ENCODE peak calls at places on chromosome 11, in seven cellular contexts. One of them, this sample, is unnamed. For H3K4me1, the result is how much of the 10 kb centered on the place peaks cover.

GRCh38 chr11:131511794-131512193 is 141.4 kb downstream of the NTM start:
- DNase-seq in heart right ventricle: no peak
- DNase-seq in thoracic aorta: no peak
- DNase-seq in GM23338: peak
- DNase-seq in psoas muscle: no peak
- DNase-seq in PC-9: peak
- DNase-seq in endothelial cell of umbilical vein: no peak
- DNase-seq in this sample: peak

GRCh38 chr11:121591405-121592033 is 138.8 kb upstream of the SORL1-AS1 start:
- DNase-seq in thoracic aorta: peak
- DNase-seq in endothelial cell of umbilical vein: peak
- DNase-seq in GM23338: peak
- DNase-seq in PC-9: peak
- DNase-seq in heart right ventricle: peak
- DNase-seq in psoas muscle: no peak
- DNase-seq in this sample: peak

GRCh38 chr11:120337896-120338840 is 2.0 kb downstream of the ARHGEF12 start:
- DNase-seq in PC-9: no peak
- DNase-seq in endothelial cell of umbilical vein: peak
- DNase-seq in psoas muscle: no peak
- DNase-seq in GM23338: no peak
- DNase-seq in heart right ventricle: no peak
- DNase-seq in thoracic aorta: no peak
- DNase-seq in this sample: peak

GRCh38 chr11:93668171-93668570 is 6.7 kb downstream of the CEP295 start:
- DNase-seq in PC-9: no peak
- DNase-seq in heart right ventricle: no peak
- DNase-seq in endothelial cell of umbilical vein: no peak
- DNase-seq in GM23338: no peak
- DNase-seq in psoas muscle: no peak
- DNase-seq in thoracic aorta: no peak
- DNase-seq in this sample: no peak

GRCh38 chr11:21142007-21142406 is 472.6 kb downstream of the NELL1 start:
- DNase-seq in heart right ventricle: no peak
- DNase-seq in GM23338: peak
- DNase-seq in endothelial cell of umbilical vein: no peak
- DNase-seq in psoas muscle: no peak
- DNase-seq in thoracic aorta: no peak
- DNase-seq in PC-9: no peak
- DNase-seq in this sample: peak

GRCh38 chr11:23311986-23312940 is 452.0 kb upstream of the CCDC179 start:
- DNase-seq in PC-9: no peak
- DNase-seq in endothelial cell of umbilical vein: peak
- DNase-seq in GM23338: peak
- DNase-seq in psoas muscle: no peak
- DNase-seq in heart right ventricle: no peak
- DNase-seq in thoracic aorta: no peak
- DNase-seq in this sample: no peak

GRCh38 chr11:11137339-11137738 is 215.7 kb downstream of the CSNK2A3 start:
- DNase-seq in heart right ventricle: no peak
- DNase-seq in endothelial cell of umbilical vein: no peak
- DNase-seq in thoracic aorta: no peak
- DNase-seq in psoas muscle: no peak
- DNase-seq in PC-9: no peak
- DNase-seq in GM23338: no peak
- DNase-seq in this sample: no peak

GRCh38 chr11:30196400-30197206 is 34.2 kb upstream of the FSHB start:
- DNase-seq in GM23338: peak
- DNase-seq in endothelial cell of umbilical vein: peak
- DNase-seq in PC-9: peak
- DNase-seq in heart right ventricle: peak
- DNase-seq in thoracic aorta: no peak
- DNase-seq in psoas muscle: peak
- DNase-seq in this sample: peak

GRCh38 chr11:32435947-32436750 is 810 bp upstream of the WT1 start:
- DNase-seq in endothelial cell of umbilical vein: no peak
- DNase-seq in heart right ventricle: peak
- DNase-seq in GM23338: peak
- DNase-seq in psoas muscle: no peak
- DNase-seq in thoracic aorta: no peak
- DNase-seq in PC-9: no peak
- DNase-seq in this sample: peak

GRCh38 chr11:32434387-32435151 is 770 bp downstream of the WT1 start:
- DNase-seq in psoas muscle: no peak
- DNase-seq in endothelial cell of umbilical vein: no peak
- DNase-seq in PC-9: no peak
- DNase-seq in GM23338: peak
- DNase-seq in heart right ventricle: peak
- DNase-seq in thoracic aorta: no peak
- DNase-seq in this sample: no peak

GRCh38 chr11:32435152-32435480 is 223 bp downstream of the WT1 start:
- DNase-seq in psoas muscle: no peak
- DNase-seq in endothelial cell of umbilical vein: no peak
- DNase-seq in GM23338: peak
- DNase-seq in PC-9: no peak
- DNase-seq in heart right ventricle: no peak
- DNase-seq in thoracic aorta: no peak
- DNase-seq in this sample: peak

GRCh38 chr11:32436751-32437405 is 1.5 kb upstream of the WT1 start:
- DNase-seq in thoracic aorta: no peak
- DNase-seq in endothelial cell of umbilical vein: no peak
- DNase-seq in PC-9: no peak
- DNase-seq in heart right ventricle: no peak
- DNase-seq in GM23338: peak
- DNase-seq in psoas muscle: no peak
- DNase-seq in this sample: no peak

DNA sequence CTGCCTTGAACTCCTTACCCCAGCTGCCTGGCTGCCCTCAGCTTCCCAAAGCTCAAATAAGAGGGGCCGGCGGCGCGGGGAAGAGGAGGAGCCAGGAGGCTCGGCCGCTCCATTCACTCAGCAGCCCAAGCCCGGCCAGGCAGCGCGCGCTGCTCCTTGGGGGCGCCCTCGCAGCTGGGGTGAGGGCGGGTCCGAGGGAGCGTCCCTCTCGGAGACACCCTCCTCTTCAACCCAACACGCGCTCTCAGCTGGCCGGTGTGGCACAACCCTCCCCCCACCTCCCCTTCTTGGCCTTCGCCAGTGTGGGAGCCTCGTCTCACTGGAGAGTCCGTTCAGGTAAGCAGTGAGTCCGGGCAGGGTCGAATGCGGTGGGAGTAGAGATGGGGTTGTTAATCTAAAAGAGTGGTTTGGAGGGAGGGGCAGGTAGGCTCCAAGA is at the start of gene WT1:
- DNase-seq in endothelial cell of umbilical vein: no peak
- DNase-seq in heart right ventricle: peak
- DNase-seq in GM23338: peak
- DNase-seq in PC-9: no peak
- DNase-seq in psoas muscle: peak
- DNase-seq in thoracic aorta: no peak
- DNase-seq in this sample: peak
- TF ChIP-seq CTCF in endothelial cell of umbilical vein: no peak
- TF ChIP-seq CTCF in heart right ventricle: no peak
- TF ChIP-seq CTCF in GM23338: no peak
- TF ChIP-seq CTCF in PC-9: no peak
- TF ChIP-seq CTCF in psoas muscle: no peak
- TF ChIP-seq CTCF in thoracic aorta: no peak
- TF ChIP-seq CTCF in this sample: no peak

GRCh38 chr11:209275-210121 is 2.0 kb downstream of the RIC8A start:
- DNase-seq in heart right ventricle: peak
- DNase-seq in thoracic aorta: no peak
- DNase-seq in PC-9: no peak
- DNase-seq in endothelial cell of umbilical vein: peak
- DNase-seq in psoas muscle: no peak
- DNase-seq in GM23338: no peak
- DNase-seq in this sample: no peak

GRCh38 chr11:208177-208916 is 839 bp downstream of the RIC8A start:
- DNase-seq in heart right ventricle: peak
- DNase-seq in endothelial cell of umbilical vein: peak
- DNase-seq in psoas muscle: peak
- DNase-seq in GM23338: peak
- DNase-seq in PC-9: peak
- DNase-seq in thoracic aorta: no peak
- DNase-seq in this sample: peak

GRCh38 chr11:207213-208176 is at the start of the genes BET1L and RIC8A:
- DNase-seq in endothelial cell of umbilical vein: peak
- DNase-seq in psoas muscle: peak
- DNase-seq in PC-9: peak
- DNase-seq in GM23338: peak
- DNase-seq in heart right ventricle: peak
- DNase-seq in thoracic aorta: peak
- DNase-seq in this sample: peak

GRCh38 chr11:210122-210802 is 2.8 kb downstream of the RIC8A start:
- DNase-seq in thoracic aorta: no peak
- DNase-seq in GM23338: no peak
- DNase-seq in heart right ventricle: peak
- DNase-seq in PC-9: peak
- DNase-seq in psoas muscle: no peak
- DNase-seq in endothelial cell of umbilical vein: no peak
- DNase-seq in this sample: peak

DNA sequence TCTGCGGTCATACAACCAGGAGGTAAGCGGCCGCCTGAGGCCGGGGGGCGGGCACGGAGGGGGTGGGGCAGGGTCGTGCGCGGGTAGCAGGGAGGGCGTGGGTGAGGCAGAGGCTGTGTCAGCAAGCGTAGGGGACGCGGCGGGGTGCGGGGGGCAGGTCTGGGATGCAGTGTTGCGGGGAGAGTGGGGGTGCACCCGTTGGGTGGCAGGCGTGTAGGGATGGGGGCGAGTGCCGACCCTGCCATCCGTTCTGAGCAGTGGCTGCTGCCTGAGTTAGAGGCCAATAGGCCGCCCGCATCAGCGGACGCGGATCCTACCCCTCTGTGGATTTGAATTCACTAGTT is 1.4 kb downstream of the RIC8A start:
- DNase-seq in GM23338: no peak
- DNase-seq in PC-9: no peak
- DNase-seq in heart right ventricle: peak
- DNase-seq in thoracic aorta: no peak
- DNase-seq in endothelial cell of umbilical vein: peak
- DNase-seq in psoas muscle: no peak
- DNase-seq in this sample: no peak
- H3K4me1 ChIP-seq in GM23338: under half
- H3K4me1 ChIP-seq in PC-9: under half
- H3K4me1 ChIP-seq in heart right ventricle: under half
- H3K4me1 ChIP-seq in thoracic aorta: half or more
- H3K4me1 ChIP-seq in endothelial cell of umbilical vein: under half
- H3K4me1 ChIP-seq in psoas muscle: under half
- H3K4me1 ChIP-seq in this sample: under half

DNA sequence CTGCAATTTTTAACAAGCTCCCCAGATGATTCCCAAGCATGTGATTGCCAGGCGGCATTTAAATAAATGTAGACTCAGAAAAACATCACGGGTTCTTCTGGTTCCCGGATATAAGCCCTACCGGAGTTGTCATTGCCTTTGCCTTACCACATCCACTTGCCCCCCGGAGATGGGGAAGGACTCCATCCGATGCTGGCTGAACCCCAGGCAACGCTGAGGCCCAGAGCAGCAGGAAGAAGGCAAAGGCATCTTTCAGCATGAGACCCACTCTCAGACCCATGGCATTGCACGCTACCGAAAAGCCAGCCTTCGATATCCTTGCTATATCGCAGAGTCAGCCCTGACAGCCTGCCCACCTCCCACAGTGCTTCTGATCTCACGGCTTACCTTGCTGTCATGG is 134.1 kb downstream of the DSCAML1 start:
- DNase-seq in endothelial cell of umbilical vein: no peak
- DNase-seq in GM23338: no peak
- DNase-seq in heart right ventricle: no peak
- DNase-seq in psoas muscle: no peak
- DNase-seq in PC-9: no peak
- DNase-seq in thoracic aorta: no peak
- DNase-seq in this sample: no peak
- TF ChIP-seq CTCF in endothelial cell of umbilical vein: no peak
- TF ChIP-seq CTCF in GM23338: no peak
- TF ChIP-seq CTCF in heart right ventricle: no peak
- TF ChIP-seq CTCF in psoas muscle: no peak
- TF ChIP-seq CTCF in PC-9: no peak
- TF ChIP-seq CTCF in thoracic aorta: no peak
- TF ChIP-seq CTCF in this sample: no peak

GRCh38 chr11:46293066-46293465 is 15.6 kb downstream of the CREB3L1 start:
- DNase-seq in thoracic aorta: no peak
- DNase-seq in heart right ventricle: no peak
- DNase-seq in GM23338: no peak
- DNase-seq in psoas muscle: no peak
- DNase-seq in endothelial cell of umbilical vein: no peak
- DNase-seq in PC-9: no peak
- DNase-seq in this sample: no peak
- H3K4me1 ChIP-seq in thoracic aorta: under half
- H3K4me1 ChIP-seq in heart right ventricle: half or more
- H3K4me1 ChIP-seq in GM23338: half or more
- H3K4me1 ChIP-seq in psoas muscle: under half
- H3K4me1 ChIP-seq in endothelial cell of umbilical vein: under half
- H3K4me1 ChIP-seq in PC-9: half or more
- H3K4me1 ChIP-seq in this sample: under half

DNA sequence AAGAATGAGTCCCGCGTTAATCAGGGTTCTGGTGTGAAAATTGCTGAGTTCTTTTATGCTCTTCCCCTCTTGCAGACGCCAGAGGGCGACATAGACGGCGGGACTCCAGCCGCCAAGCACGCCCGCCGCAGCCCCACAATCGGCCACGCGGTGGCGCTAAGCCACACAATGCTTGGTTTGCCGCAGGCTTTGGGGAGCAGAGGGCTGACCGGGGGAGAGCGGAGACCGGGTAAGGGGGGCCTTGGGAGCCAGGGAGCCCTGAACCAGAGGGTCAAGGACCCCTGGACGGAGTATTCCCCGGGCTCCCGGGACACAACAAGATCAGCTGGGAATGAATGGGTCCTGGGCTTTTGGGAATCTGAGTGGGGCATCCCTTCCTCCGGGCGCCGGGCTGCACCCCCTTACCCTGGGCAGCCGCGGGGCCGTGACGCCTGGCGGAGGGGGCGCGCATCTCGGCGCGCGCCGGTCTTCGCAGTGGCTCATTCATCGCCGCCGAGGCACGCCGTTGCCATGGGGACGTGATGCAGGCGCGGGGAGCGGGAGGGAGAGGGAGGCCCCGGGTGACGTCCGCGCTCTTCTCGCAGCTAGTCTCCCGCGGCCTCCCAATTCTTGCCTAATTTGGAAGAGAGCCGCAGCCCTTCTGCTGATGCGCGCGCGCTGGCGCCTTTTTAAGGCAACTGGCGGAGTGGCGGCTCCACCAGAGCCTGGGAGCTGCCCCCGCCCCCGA is 12.2 kb upstream of the NPAS4 start:
- DNase-seq in thoracic aorta: peak
- DNase-seq in endothelial cell of umbilical vein: peak
- DNase-seq in GM23338: peak
- DNase-seq in heart right ventricle: peak
- DNase-seq in psoas muscle: peak
- DNase-seq in PC-9: peak
- DNase-seq in this sample: peak
- TF ChIP-seq CTCF in thoracic aorta: peak
- TF ChIP-seq CTCF in endothelial cell of umbilical vein: peak
- TF ChIP-seq CTCF in GM23338: peak
- TF ChIP-seq CTCF in heart right ventricle: peak
- TF ChIP-seq CTCF in psoas muscle: peak
- TF ChIP-seq CTCF in PC-9: peak
- TF ChIP-seq CTCF in this sample: peak

GRCh38 chr11:103317118-103317517 is 207.9 kb downstream of the DYNC2H1 start:
- DNase-seq in PC-9: no peak
- DNase-seq in endothelial cell of umbilical vein: peak
- DNase-seq in heart right ventricle: no peak
- DNase-seq in thoracic aorta: no peak
- DNase-seq in psoas muscle: no peak
- DNase-seq in GM23338: no peak
- DNase-seq in this sample: peak
- H3K4me1 ChIP-seq in PC-9: under half
- H3K4me1 ChIP-seq in endothelial cell of umbilical vein: under half
- H3K4me1 ChIP-seq in heart right ventricle: under half
- H3K4me1 ChIP-seq in thoracic aorta: under half
- H3K4me1 ChIP-seq in psoas muscle: under half
- H3K4me1 ChIP-seq in GM23338: under half
- H3K4me1 ChIP-seq in this sample: under half

This sample was measured in A673.